ENCODE peak calls at places on chromosomes 16 and 17, in four cellular contexts. I, L, H and T are unnamed samples.

GRCh38 chr17:496761-497586 is 144.4 kb upstream of the RPH3AL start:
- DNase-seq in I (no peak), L (no peak), H (no peak), T (peak)

GRCh38 chr16:24309222-24309905 is 53.2 kb downstream of the CACNG3 start:
- DNase-seq in I (no peak), L (no peak), H (no peak), T (peak)

GRCh38 chr16:11079657-11080187 is 135.4 kb downstream of the CLEC16A start:
- DNase-seq in I (no peak), L (no peak), H (peak), T (peak)

GRCh38 chr16:82345318-82345717 is 175.3 kb upstream of the MPHOSPH6 start:
- DNase-seq in I (no peak), L (no peak), H (no peak), T (no peak)

GRCh38 chr17:74923538-74924249 is 379 bp upstream of the OTOP2 start:
- DNase-seq in I (peak), L (peak), H (peak), T (peak)

GRCh38 chr16:57483725-57484514 is 2.4 kb downstream of the DOK4 start:
- DNase-seq in I (no peak), L (no peak), H (no peak), T (no peak)

GRCh38 chr16:19102187-19102872 is 11.4 kb upstream of the ITPRIPL2 start:
- DNase-seq in I (no peak), L (no peak), H (no peak), T (no peak)

GRCh38 chr17:1473841-1474240 is 17.8 kb upstream of the CRK start:
- DNase-seq in I (no peak), L (no peak), H (peak), T (no peak)